ENCODE peak calls at places on chromosomes 12 and 14, in seven cellular contexts. I, G, U, W, F, E and Q are unnamed samples.

GRCh38 chr14:103141117-103141796 is 18.0 kb downstream of the TNFAIP2 start:
- DNase-seq in I (peak), G (peak), U (peak), W (peak), F (peak), E (peak), Q (peak)

GRCh38 chr14:38252066-38252710 is 3.7 kb downstream of the CLEC14A start:
- DNase-seq in I (peak), G (peak), U (no peak), W (no peak), F (no peak), E (no peak), Q (no peak)

GRCh38 chr14:100072783-100073346 is 7.6 kb downstream of the EVL start:
- DNase-seq in I (peak), G (no peak), U (no peak), W (no peak), F (peak), E (peak), Q (peak)

GRCh38 chr12:31722580-31722979 is 6.2 kb downstream of the AMN1 start:
- DNase-seq in I (no peak), G (no peak), U (no peak), W (no peak), F (no peak), E (no peak), Q (no peak)

GRCh38 chr12:111304642-111305071 is 64.2 kb downstream of the PHETA1 start:
- DNase-seq in I (peak), G (peak), U (no peak), W (no peak), F (peak), E (peak), Q (no peak)

GRCh38 chr12:56115329-56115728 is 1.1 kb upstream of the RPL41 start:
- DNase-seq in I (peak), G (peak), U (peak), W (no peak), F (no peak), E (no peak), Q (no peak)

GRCh38 chr12:70049596-70050360 is 193.5 kb upstream of the CNOT2 start:
- DNase-seq in I (peak), G (no peak), U (no peak), W (no peak), F (peak), E (peak), Q (peak)

GRCh38 chr12:69988601-69989194 is 163.7 kb downstream of the MYRFL start:
- DNase-seq in I (peak), G (peak), U (peak), W (no peak), F (no peak), E (no peak), Q (no peak)

GRCh38 chr12:12721251-12721689 is 4.1 kb downstream of the CDKN1B start:
- DNase-seq in I (peak), G (no peak), U (peak), W (no peak), F (peak), E (peak), Q (peak)

GRCh38 chr14:48333221-48333910 is 658.0 kb upstream of the MDGA2 start:
- DNase-seq in I (peak), G (no peak), U (peak), W (no peak), F (no peak), E (no peak), Q (no peak)

GRCh38 chr14:92728781-92729364 is 19.6 kb downstream of the LGMN start:
- DNase-seq in I (peak), G (peak), U (peak), W (no peak), F (no peak), E (no peak), Q (no peak)

GRCh38 chr12:84497819-84498218 is 414.8 kb downstream of the SLC6A15 start:
- DNase-seq in I (peak), G (peak), U (peak), W (no peak), F (no peak), E (no peak), Q (no peak)

GRCh38 chr12:114166360-114166759 is 200.2 kb upstream of the RBM19 start:
- DNase-seq in I (peak), G (no peak), U (peak), W (peak), F (no peak), E (peak), Q (no peak)

GRCh38 chr12:93245543-93245942 is 132.2 kb upstream of the NUDT4 start:
- DNase-seq in I (no peak), G (no peak), U (no peak), W (no peak), F (peak), E (no peak), Q (no peak)

GRCh38 chr14:56390859-56391258 is 188.7 kb upstream of the TMEM260 start:
- DNase-seq in I (peak), G (no peak), U (no peak), W (no peak), F (no peak), E (no peak), Q (no peak)

GRCh38 chr12:111758120-111758561 is 8.6 kb upstream of the ALDH2 start:
- DNase-seq in I (no peak), G (no peak), U (no peak), W (no peak), F (no peak), E (no peak), Q (no peak)

GRCh38 chr12:124687695-124688301 is 120.4 kb upstream of the NCOR2 start:
- DNase-seq in I (no peak), G (peak), U (peak), W (no peak), F (no peak), E (no peak), Q (peak)

GRCh38 chr12:124737040-124737419 is 126.6 kb downstream of the SCARB1 start:
- DNase-seq in I (peak), G (no peak), U (peak), W (no peak), F (no peak), E (no peak), Q (no peak)

GRCh38 chr14:90757452-90757851 is 58.8 kb downstream of the TTC7B start:
- DNase-seq in I (no peak), G (no peak), U (no peak), W (no peak), F (no peak), E (no peak), Q (no peak)
- TF ChIP-seq CTCF in I (no peak), G (no peak), U (no peak), W (no peak), F (no peak), E (no peak), Q (no peak)

GRCh38 chr12:96398422-96399080 is 1.7 kb downstream of the CDK17 start:
- DNase-seq in I (peak), G (peak), U (no peak), W (no peak), F (peak), E (no peak), Q (no peak)

GRCh38 chr12:96395236-96395635 is 5.0 kb downstream of the CDK17 start:
- DNase-seq in I (no peak), G (peak), U (peak), W (no peak), F (no peak), E (no peak), Q (no peak)

GRCh38 chr12:96396914-96397313 is 3.3 kb downstream of the CDK17 start:
- DNase-seq in I (no peak), G (peak), U (no peak), W (no peak), F (no peak), E (no peak), Q (no peak)

GRCh38 chr12:96397756-96398421 is 2.4 kb downstream of the CDK17 start:
- DNase-seq in I (peak), G (peak), U (peak), W (no peak), F (no peak), E (no peak), Q (no peak)

GRCh38 chr12:96396209-96396608 is 4.0 kb downstream of the CDK17 start:
- DNase-seq in I (no peak), G (no peak), U (no peak), W (no peak), F (no peak), E (no peak), Q (no peak)
- H3K9ac ChIP-seq in I (no peak), G (peak), U (no peak), W (no peak), F (no peak), E (no peak), Q (no peak)

GRCh38 chr12:95658386-95658785 is 107.1 kb upstream of the USP44 start:
- DNase-seq in I (no peak), G (no peak), U (no peak), W (no peak), F (no peak), E (no peak), Q (peak)
- H3K27ac ChIP-seq in I (no peak), G (no peak), U (no peak), W (no peak), F (no peak), E (no peak), Q (peak)

GRCh38 chr14:52551696-52552062 is 626 bp downstream of the TXNDC16 start:
- DNase-seq in I (peak), G (peak), U (peak), W (peak), F (no peak), E (peak), Q (peak)
- TF ChIP-seq CTCF in I (peak), G (no peak), U (peak), W (peak), F (peak), E (no peak), Q (no peak)

DNA sequence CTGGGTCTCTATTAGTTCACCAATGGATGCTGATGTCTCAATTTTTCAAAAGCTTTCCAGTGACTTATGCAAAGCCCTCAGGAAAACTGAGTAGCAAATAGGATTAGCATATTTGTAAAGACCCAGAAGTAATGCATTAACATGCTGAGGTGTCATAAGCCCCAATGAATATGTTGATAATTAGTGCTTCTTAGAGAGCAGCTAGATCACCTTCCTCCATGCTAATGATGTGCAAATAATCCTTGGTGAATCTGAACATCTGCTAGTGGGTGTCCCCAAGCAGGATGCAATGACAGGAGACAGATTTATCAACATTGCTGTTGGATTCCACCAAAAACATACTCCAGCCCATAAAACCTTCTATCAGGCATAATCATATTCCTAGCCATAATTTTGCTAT is 19.0 kb downstream of the IFNG start:
- DNase-seq in I (no peak), G (no peak), U (no peak), W (no peak), F (no peak), E (no peak), Q (no peak)
- H3K9ac ChIP-seq in I (no peak), G (no peak), U (no peak), W (no peak), F (no peak), E (no peak), Q (no peak)

DNA sequence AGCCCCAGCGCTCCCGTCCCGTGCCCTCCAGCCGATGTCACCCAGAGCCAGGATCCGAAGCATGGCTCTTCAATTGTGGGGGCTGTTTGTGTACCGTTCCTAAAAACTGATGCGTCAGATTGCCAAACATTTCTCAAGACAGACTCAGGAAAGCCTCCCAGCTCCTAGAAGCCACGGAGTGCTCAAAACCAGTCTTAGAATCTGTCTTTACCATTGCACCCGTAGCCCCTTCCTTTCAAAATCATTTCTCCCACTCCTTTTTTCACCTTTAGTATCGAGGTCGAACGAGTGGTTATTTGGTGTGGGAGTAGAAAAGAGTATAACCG is 557 bp downstream of the STK38L start:
- DNase-seq in I (peak), G (peak), U (no peak), W (no peak), F (no peak), E (no peak), Q (no peak)
- H3K27ac ChIP-seq in I (peak), G (peak), U (peak), W (peak), F (peak), E (peak), Q (peak)

GRCh38 chr12:121581681-121582439 is 1.0 kb upstream of the KDM2B start:
- DNase-seq in I (no peak), G (peak), U (peak), W (peak), F (no peak), E (peak), Q (peak)
- TF ChIP-seq CTCF in I (no peak), G (no peak), U (no peak), W (peak), F (no peak), E (no peak), Q (no peak)

GRCh38 chr14:66649515-66649914 is 141.6 kb downstream of the GPHN start:
- DNase-seq in I (no peak), G (no peak), U (no peak), W (no peak), F (no peak), E (no peak), Q (no peak)
- H3K9ac ChIP-seq in I (no peak), G (no peak), U (no peak), W (no peak), F (no peak), E (no peak), Q (no peak)